ENCODE peak calls at places on chromosomes 1 and 21, in nine cellular contexts. One of them, this sample, is unnamed.

GRCh38 chr1:91555821-91556531 is 55.3 kb downstream of the CDC7 start:
- DNase-seq in left cardiac atrium: no peak
- DNase-seq in B cell: no peak
- DNase-seq in GM23248: peak
- DNase-seq in aorta: no peak
- DNase-seq in stimulated activated CD4-positive, alpha-beta T cell treated with anti-CD3 and anti-CD28 coated beads, TNF-alpha, amount 100 ng/mL, for 48 hours: peak
- DNase-seq in fibroblast of the aortic adventitia: peak
- DNase-seq in brain microvascular endothelial cell: peak
- DNase-seq in activated naive CD4-positive, alpha-beta T cell: no peak
- DNase-seq in this sample: peak

GRCh38 chr1:84146375-84147032 is 2.4 kb downstream of the PRKACB start:
- DNase-seq in B cell: no peak
- DNase-seq in stimulated activated CD4-positive, alpha-beta T cell treated with anti-CD3 and anti-CD28 coated beads, TNF-alpha, amount 100 ng/mL, for 48 hours: no peak
- DNase-seq in aorta: no peak
- DNase-seq in left cardiac atrium: no peak
- DNase-seq in GM23248: peak
- DNase-seq in activated naive CD4-positive, alpha-beta T cell: no peak
- DNase-seq in fibroblast of the aortic adventitia: peak
- DNase-seq in brain microvascular endothelial cell: no peak
- DNase-seq in this sample: no peak

GRCh38 chr21:15506086-15506485 is 223.7 kb upstream of the USP25 start:
- DNase-seq in brain microvascular endothelial cell: no peak
- DNase-seq in stimulated activated CD4-positive, alpha-beta T cell treated with anti-CD3 and anti-CD28 coated beads, TNF-alpha, amount 100 ng/mL, for 48 hours: no peak
- DNase-seq in B cell: no peak
- DNase-seq in activated naive CD4-positive, alpha-beta T cell: no peak
- DNase-seq in aorta: no peak
- DNase-seq in GM23248: no peak
- DNase-seq in fibroblast of the aortic adventitia: no peak
- DNase-seq in left cardiac atrium: no peak
- DNase-seq in this sample: no peak

GRCh38 chr1:202374077-202374476 is 25.6 kb downstream of the PPP1R12B start:
- DNase-seq in left cardiac atrium: no peak
- DNase-seq in brain microvascular endothelial cell: no peak
- DNase-seq in B cell: no peak
- DNase-seq in GM23248: peak
- DNase-seq in fibroblast of the aortic adventitia: no peak
- DNase-seq in stimulated activated CD4-positive, alpha-beta T cell treated with anti-CD3 and anti-CD28 coated beads, TNF-alpha, amount 100 ng/mL, for 48 hours: no peak
- DNase-seq in aorta: no peak
- DNase-seq in activated naive CD4-positive, alpha-beta T cell: no peak
- DNase-seq in this sample: no peak

GRCh38 chr1:37317870-37318431 is 156.4 kb upstream of the ZC3H12A start:
- DNase-seq in activated naive CD4-positive, alpha-beta T cell: no peak
- DNase-seq in aorta: peak
- DNase-seq in B cell: no peak
- DNase-seq in stimulated activated CD4-positive, alpha-beta T cell treated with anti-CD3 and anti-CD28 coated beads, TNF-alpha, amount 100 ng/mL, for 48 hours: no peak
- DNase-seq in brain microvascular endothelial cell: no peak
- DNase-seq in fibroblast of the aortic adventitia: no peak
- DNase-seq in GM23248: no peak
- DNase-seq in left cardiac atrium: no peak
- DNase-seq in this sample: no peak

GRCh38 chr1:53511933-53512806 is 53.0 kb downstream of the DMRTB1 start:
- DNase-seq in fibroblast of the aortic adventitia: peak
- DNase-seq in stimulated activated CD4-positive, alpha-beta T cell treated with anti-CD3 and anti-CD28 coated beads, TNF-alpha, amount 100 ng/mL, for 48 hours: no peak
- DNase-seq in brain microvascular endothelial cell: peak
- DNase-seq in B cell: no peak
- DNase-seq in aorta: no peak
- DNase-seq in left cardiac atrium: peak
- DNase-seq in activated naive CD4-positive, alpha-beta T cell: no peak
- DNase-seq in GM23248: no peak
- DNase-seq in this sample: no peak

GRCh38 chr1:8974551-8974950 is 28.9 kb downstream of the CA6 start:
- DNase-seq in GM23248: no peak
- DNase-seq in brain microvascular endothelial cell: no peak
- DNase-seq in left cardiac atrium: no peak
- DNase-seq in B cell: no peak
- DNase-seq in activated naive CD4-positive, alpha-beta T cell: no peak
- DNase-seq in fibroblast of the aortic adventitia: no peak
- DNase-seq in aorta: peak
- DNase-seq in stimulated activated CD4-positive, alpha-beta T cell treated with anti-CD3 and anti-CD28 coated beads, TNF-alpha, amount 100 ng/mL, for 48 hours: no peak
- DNase-seq in this sample: no peak

GRCh38 chr1:156126701-156127534 is 12.4 kb downstream of the LMNA start:
- DNase-seq in aorta: peak
- DNase-seq in fibroblast of the aortic adventitia: peak
- DNase-seq in left cardiac atrium: peak
- DNase-seq in activated naive CD4-positive, alpha-beta T cell: no peak
- DNase-seq in B cell: peak
- DNase-seq in GM23248: peak
- DNase-seq in stimulated activated CD4-positive, alpha-beta T cell treated with anti-CD3 and anti-CD28 coated beads, TNF-alpha, amount 100 ng/mL, for 48 hours: peak
- DNase-seq in brain microvascular endothelial cell: peak
- DNase-seq in this sample: peak

GRCh38 chr1:38486115-38486514 is 373.5 kb downstream of the RRAGC start:
- DNase-seq in left cardiac atrium: no peak
- DNase-seq in B cell: no peak
- DNase-seq in stimulated activated CD4-positive, alpha-beta T cell treated with anti-CD3 and anti-CD28 coated beads, TNF-alpha, amount 100 ng/mL, for 48 hours: no peak
- DNase-seq in brain microvascular endothelial cell: no peak
- DNase-seq in aorta: no peak
- DNase-seq in activated naive CD4-positive, alpha-beta T cell: no peak
- DNase-seq in GM23248: no peak
- DNase-seq in fibroblast of the aortic adventitia: no peak
- DNase-seq in this sample: peak

GRCh38 chr1:174344162-174344561 is 103.6 kb upstream of the GPR52 start:
- DNase-seq in B cell: no peak
- DNase-seq in brain microvascular endothelial cell: no peak
- DNase-seq in GM23248: no peak
- DNase-seq in left cardiac atrium: no peak
- DNase-seq in fibroblast of the aortic adventitia: no peak
- DNase-seq in activated naive CD4-positive, alpha-beta T cell: no peak
- DNase-seq in aorta: no peak
- DNase-seq in stimulated activated CD4-positive, alpha-beta T cell treated with anti-CD3 and anti-CD28 coated beads, TNF-alpha, amount 100 ng/mL, for 48 hours: no peak
- DNase-seq in this sample: no peak

This sample was measured in right atrium auricular region.